ENCODE peak calls at places on chromosomes 2 and 18, in nine cellular contexts. U is sigmoid colon, P is tibial nerve, V is uterus, H is adrenal gland, T is vagina, Y is esophagus squamous epithelium, L is body of pancreas, E is ovary. G is an unnamed sample.

GRCh38 chr2:32591669-32592463 is 36.0 kb upstream of the TTC27 start:
- DNase-seq in Y (no peak), U (no peak), E (no peak), T (no peak), P (no peak), H (no peak), L (no peak), V (no peak), G (peak)

GRCh38 chr2:8525582-8526402 is 156.1 kb upstream of the ID2 start:
- DNase-seq in E (peak), U (peak), L (peak), Y (no peak), V (peak), P (peak), T (no peak), H (peak), G (peak)

GRCh38 chr2:64212801-64213321 is 68.6 kb upstream of the PELI1 start:
- DNase-seq in U (no peak), E (no peak), L (no peak), V (no peak), T (no peak), H (no peak), P (no peak), Y (no peak), G (peak)

GRCh38 chr2:190781604-190782198 is 98.9 kb upstream of the GLS start:
- DNase-seq in U (peak), T (no peak), H (peak), L (peak), V (peak), E (peak), Y (no peak), P (peak), G (peak)

GRCh38 chr2:173855686-173856085 is 109.5 kb downstream of the SP3 start:
- DNase-seq in H (no peak), T (no peak), Y (no peak), E (no peak), V (no peak), L (no peak), P (no peak), U (no peak), G (no peak)

GRCh38 chr18:74497308-74497640 is 1.1 kb downstream of the CNDP2 start:
- DNase-seq in P (no peak), E (no peak), V (no peak), H (no peak), L (no peak), Y (no peak), U (no peak), T (no peak), G (no peak)

GRCh38 chr2:2887772-2888387 is 489.7 kb downstream of the EIPR1 start:
- DNase-seq in H (no peak), T (no peak), V (no peak), Y (no peak), U (no peak), E (no peak), P (no peak), L (no peak), G (no peak)

GRCh38 chr2:184877909-184878308 is 279.6 kb downstream of the ZNF804A start:
- DNase-seq in E (no peak), U (no peak), H (no peak), V (no peak), L (no peak), P (no peak), Y (no peak), T (no peak), G (no peak)

GRCh38 chr18:67776929-67777328 is 260.4 kb upstream of the DSEL start:
- DNase-seq in L (no peak), T (no peak), E (no peak), H (no peak), P (no peak), U (no peak), V (no peak), Y (no peak), G (no peak)

GRCh38 chr2:203811491-203812221 is 55.9 kb upstream of the CTLA4 start:
- DNase-seq in U (peak), T (no peak), P (peak), V (peak), Y (peak), H (peak), E (no peak), L (peak), G (peak)

GRCh38 chr18:23354625-23355024 is 98.5 kb upstream of the RIOK3 start:
- DNase-seq in T (no peak), L (no peak), Y (no peak), U (no peak), H (peak), E (no peak), P (no peak), V (no peak), G (peak)

GRCh38 chr18:55534996-55535395 is 53.0 kb downstream of the TCF4 start:
- DNase-seq in P (no peak), V (no peak), E (no peak), H (no peak), L (no peak), T (no peak), U (no peak), Y (no peak), G (no peak)

DNA sequence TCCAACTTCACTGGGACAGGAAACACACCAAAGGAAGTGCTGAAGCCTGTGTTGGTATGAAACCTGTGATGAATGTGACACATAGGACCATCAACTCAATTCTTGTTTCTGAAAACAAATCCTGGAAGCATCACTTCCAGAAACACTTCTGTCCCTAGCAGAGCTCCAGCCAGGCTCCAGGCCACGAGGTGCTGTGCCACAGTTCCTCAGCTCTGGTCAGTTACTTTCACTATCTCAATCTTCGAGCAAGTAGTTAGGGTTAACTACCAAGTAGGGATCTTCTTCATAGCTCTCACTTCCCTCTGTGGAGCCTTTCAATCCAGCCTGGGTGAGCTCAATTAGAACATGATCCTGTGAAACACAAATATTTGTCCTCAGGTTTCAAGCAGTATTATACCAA is 3.6 kb upstream of the LCT start:
- DNase-seq in U (no peak), V (no peak), L (no peak), Y (no peak), H (peak), T (no peak), P (peak), E (no peak), G (no peak)
- TF ChIP-seq POLR2A in U (no peak), V (no peak), L (no peak), Y (no peak), H (no peak), T (no peak), P (no peak), E (no peak), G (no peak)

GRCh38 chr2:171688129-171688465 is 828 bp downstream of the DYNC1I2 start:
- DNase-seq in T (no peak), V (no peak), H (no peak), P (no peak), E (no peak), L (no peak), U (no peak), Y (no peak), G (no peak)

DNA sequence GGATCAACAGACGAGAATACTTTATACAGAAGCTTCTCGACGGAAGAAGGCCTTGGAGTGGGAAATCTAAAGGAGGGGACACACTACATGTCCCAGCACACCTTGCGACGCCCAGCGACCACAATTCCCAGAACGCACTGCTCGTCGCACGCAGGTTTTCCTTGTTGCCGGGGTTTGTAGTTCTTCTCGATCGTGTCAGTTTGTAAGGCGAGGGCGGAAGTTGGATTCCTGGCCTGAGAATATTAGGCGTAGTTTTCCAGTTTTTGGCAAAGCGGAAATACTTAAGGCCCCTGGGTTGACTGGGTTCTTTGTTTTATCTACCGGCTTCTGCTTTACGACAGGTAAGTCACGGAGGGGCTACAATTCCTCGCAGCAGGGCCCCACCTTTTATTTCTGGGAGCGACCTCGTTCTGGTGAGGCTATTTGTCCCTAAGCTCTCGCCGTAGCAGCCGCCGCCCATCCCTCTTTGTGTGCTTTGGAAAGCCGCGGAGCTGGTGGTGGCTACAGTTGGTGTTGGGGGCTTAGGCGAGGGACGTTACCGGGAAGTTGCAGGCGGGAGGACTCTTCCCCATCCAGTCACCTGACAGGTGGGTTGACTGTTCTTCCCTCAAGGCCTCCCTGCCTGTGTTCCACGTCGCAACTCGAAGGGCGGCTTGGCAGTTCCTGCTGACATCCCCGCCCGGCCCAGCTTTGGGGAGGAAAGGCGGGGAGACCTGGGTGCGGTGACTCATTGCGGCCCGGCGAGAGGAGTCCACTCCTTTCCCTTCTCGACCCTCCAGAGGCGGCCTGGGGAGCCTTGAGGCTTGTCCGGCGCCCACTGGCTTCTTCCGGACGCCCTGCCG is at the start of gene DYNC1I2:
- DNase-seq in U (peak), Y (peak), P (peak), E (peak), H (peak), T (peak), L (peak), V (peak), G (peak)
- TF ChIP-seq POLR2A in U (peak), Y (peak), P (peak), E (no peak), H (peak), T (no peak), L (no peak), V (no peak), G (peak)

GRCh38 chr2:231673348-231673770 is 35.0 kb upstream of the PTMA start:
- DNase-seq in E (peak), H (peak), Y (no peak), V (peak), U (peak), L (no peak), T (peak), P (no peak), G (no peak)

GRCh38 chr2:231677632-231678104 is 30.7 kb upstream of the PTMA start:
- DNase-seq in E (peak), U (peak), H (peak), Y (peak), P (peak), L (peak), V (peak), T (no peak), G (peak)

GRCh38 chr2:231676243-231676642 is 32.1 kb upstream of the PTMA start:
- DNase-seq in L (no peak), E (no peak), H (no peak), U (no peak), Y (no peak), V (no peak), P (no peak), T (no peak), G (no peak)

GRCh38 chr2:231672617-231673347 is 35.5 kb upstream of the PTMA start:
- DNase-seq in H (peak), E (peak), Y (no peak), L (no peak), U (peak), T (peak), V (peak), P (no peak), G (peak)

GRCh38 chr2:231674587-231675334 is 33.6 kb upstream of the PTMA start:
- DNase-seq in U (peak), P (peak), T (peak), E (peak), V (peak), Y (no peak), L (peak), H (peak), G (peak)
- TF ChIP-seq POLR2A in U (no peak), P (no peak), T (no peak), E (no peak), V (no peak), Y (no peak), L (no peak), H (peak), G (peak)

GRCh38 chr2:82994186-82994585 is 1464.9 kb downstream of the SUCLG1 start:
- DNase-seq in U (no peak), L (no peak), V (no peak), T (no peak), P (no peak), Y (no peak), E (no peak), H (no peak), G (no peak)
- TF ChIP-seq POLR2A in U (no peak), L (no peak), V (no peak), T (no peak), P (no peak), Y (no peak), E (no peak), H (no peak), G (no peak)